ENCODE peak calls at places on chromosomes 16 and 17, in four cellular contexts. One of them, this sample, is unnamed.

GRCh38 chr16:81767987-81768592 is 11.0 kb upstream of the PLCG2 start:
- DNase-seq in HL-60: no peak
- DNase-seq in GM12878: no peak
- DNase-seq in K562: no peak
- DNase-seq in this sample: no peak

GRCh38 chr17:28706471-28707338 is 5.0 kb downstream of the PROCA1 start:
- DNase-seq in HL-60: no peak
- DNase-seq in GM12878: no peak
- DNase-seq in K562: peak; percentile 23
- DNase-seq in this sample: no peak

GRCh38 chr16:11053916-11054460 is 109.6 kb downstream of the CLEC16A start:
- DNase-seq in HL-60: no peak
- DNase-seq in K562: no peak
- DNase-seq in GM12878: no peak
- DNase-seq in this sample: no peak

GRCh38 chr16:15466886-15467781 is 32.7 kb downstream of the BMERB1 start:
- DNase-seq in HL-60: no peak
- DNase-seq in GM12878: no peak
- DNase-seq in K562: no peak
- DNase-seq in this sample: no peak

GRCh38 chr17:15319461-15319860 is 21.9 kb downstream of the TEKT3 start:
- DNase-seq in GM12878: no peak
- DNase-seq in K562: no peak
- DNase-seq in HL-60: no peak
- DNase-seq in this sample: no peak

GRCh38 chr17:75241143-75241430 is 20.3 kb downstream of the GGA3 start:
- DNase-seq in GM12878: no peak
- DNase-seq in HL-60: no peak
- DNase-seq in K562: no peak
- DNase-seq in this sample: no peak

GRCh38 chr16:11599579-11599978 is 12.9 kb upstream of the LITAF start:
- DNase-seq in GM12878: no peak
- DNase-seq in K562: no peak
- DNase-seq in HL-60: no peak
- DNase-seq in this sample: no peak

GRCh38 chr17:38425744-38426143 is 2.5 kb upstream of the ARHGAP23 start:
- DNase-seq in HL-60: no peak
- DNase-seq in K562: no peak
- DNase-seq in GM12878: no peak
- DNase-seq in this sample: no peak

GRCh38 chr16:48813485-48813884 is 203.5 kb upstream of the N4BP1 start:
- DNase-seq in K562: no peak
- DNase-seq in HL-60: no peak
- DNase-seq in GM12878: no peak
- DNase-seq in this sample: no peak

GRCh38 chr17:16448490-16448889 is 33.1 kb downstream of the TRPV2 start:
- DNase-seq in GM12878: no peak
- DNase-seq in HL-60: no peak
- DNase-seq in K562: no peak
- DNase-seq in this sample: no peak

GRCh38 chr16:19844945-19845641 is 39.6 kb downstream of the GPRC5B start:
- DNase-seq in GM12878: no peak
- DNase-seq in HL-60: no peak
- DNase-seq in K562: no peak
- DNase-seq in this sample: no peak

GRCh38 chr16:82259731-82260130 is 89.7 kb upstream of the MPHOSPH6 start:
- DNase-seq in GM12878: no peak
- DNase-seq in HL-60: no peak
- DNase-seq in K562: no peak
- DNase-seq in this sample: no peak

GRCh38 chr16:29319726-29320125 is 86.8 kb downstream of the NPIPB11 start:
- DNase-seq in HL-60: no peak
- DNase-seq in GM12878: no peak
- DNase-seq in K562: no peak
- DNase-seq in this sample: no peak

GRCh38 chr17:77425791-77426641 is 285.2 kb downstream of the SEC14L1 start:
- DNase-seq in K562: peak; percentile 88
- DNase-seq in GM12878: no peak
- DNase-seq in HL-60: no peak
- DNase-seq in this sample: no peak

GRCh38 chr16:10776280-10776679 is 32.6 kb downstream of the NUBP1 start:
- DNase-seq in HL-60: no peak
- DNase-seq in K562: no peak
- DNase-seq in GM12878: peak; percentile 78
- DNase-seq in this sample: no peak

GRCh38 chr17:10155334-10156081 is 42.9 kb downstream of the GAS7 start:
- DNase-seq in GM12878: no peak
- DNase-seq in HL-60: no peak
- DNase-seq in K562: no peak
- DNase-seq in this sample: no peak

GRCh38 chr16:25135239-25135878 is 23.8 kb downstream of the LCMT1 start:
- DNase-seq in K562: no peak
- DNase-seq in GM12878: no peak
- DNase-seq in HL-60: no peak
- DNase-seq in this sample: no peak

GRCh38 chr17:12789075-12789975 is at the start of gene ARHGAP44:
- DNase-seq in GM12878: no peak
- DNase-seq in HL-60: peak; percentile 12
- DNase-seq in K562: peak; percentile 38
- DNase-seq in this sample: peak; percentile 71

GRCh38 chr17:10631048-10631700 is 25.9 kb downstream of the MYH3 start:
- DNase-seq in GM12878: no peak
- DNase-seq in HL-60: no peak
- DNase-seq in K562: peak; percentile 59
- DNase-seq in this sample: peak; percentile 30

GRCh38 chr17:37490022-37490587 is 414 bp downstream of the DUSP14 start:
- DNase-seq in HL-60: peak; percentile 36
- DNase-seq in GM12878: no peak
- DNase-seq in K562: no peak
- DNase-seq in this sample: peak; percentile 52

GRCh38 chr16:19130852-19131808 is 17.4 kb downstream of the ITPRIPL2 start:
- DNase-seq in HL-60: peak; percentile 53
- DNase-seq in K562: no peak
- DNase-seq in GM12878: no peak
- DNase-seq in this sample: no peak

GRCh38 chr17:50359998-50360461 is 13.0 kb downstream of the MRPL27 start:
- DNase-seq in HL-60: no peak
- DNase-seq in GM12878: no peak
- DNase-seq in K562: no peak
- DNase-seq in this sample: no peak

GRCh38 chr16:66455970-66456369 is 28.9 kb downstream of the BEAN1 start:
- DNase-seq in GM12878: no peak
- DNase-seq in K562: no peak
- DNase-seq in HL-60: no peak
- DNase-seq in this sample: no peak

GRCh38 chr17:81831957-81832607 is 1.0 kb downstream of the MCRIP1 start:
- DNase-seq in GM12878: no peak
- DNase-seq in HL-60: peak; percentile 71
- DNase-seq in K562: no peak
- DNase-seq in this sample: no peak

GRCh38 chr17:59545942-59546341 is 19.5 kb upstream of the DHX40 start:
- DNase-seq in HL-60: no peak
- DNase-seq in K562: no peak
- DNase-seq in GM12878: no peak
- DNase-seq in this sample: no peak

GRCh38 chr16:54326266-54326662 is 39.7 kb upstream of the IRX3 start:
- DNase-seq in GM12878: no peak
- DNase-seq in K562: no peak
- DNase-seq in HL-60: no peak
- DNase-seq in this sample: no peak

GRCh38 chr16:16015849-16016248 is 66.4 kb downstream of the ABCC1 start:
- DNase-seq in GM12878: no peak
- DNase-seq in HL-60: no peak
- DNase-seq in K562: no peak
- DNase-seq in this sample: no peak

GRCh38 chr17:22193113-22193512 is 500.8 kb downstream of the KCNJ18 start:
- DNase-seq in GM12878: no peak
- DNase-seq in K562: no peak
- DNase-seq in HL-60: no peak
- DNase-seq in this sample: no peak

DNA sequence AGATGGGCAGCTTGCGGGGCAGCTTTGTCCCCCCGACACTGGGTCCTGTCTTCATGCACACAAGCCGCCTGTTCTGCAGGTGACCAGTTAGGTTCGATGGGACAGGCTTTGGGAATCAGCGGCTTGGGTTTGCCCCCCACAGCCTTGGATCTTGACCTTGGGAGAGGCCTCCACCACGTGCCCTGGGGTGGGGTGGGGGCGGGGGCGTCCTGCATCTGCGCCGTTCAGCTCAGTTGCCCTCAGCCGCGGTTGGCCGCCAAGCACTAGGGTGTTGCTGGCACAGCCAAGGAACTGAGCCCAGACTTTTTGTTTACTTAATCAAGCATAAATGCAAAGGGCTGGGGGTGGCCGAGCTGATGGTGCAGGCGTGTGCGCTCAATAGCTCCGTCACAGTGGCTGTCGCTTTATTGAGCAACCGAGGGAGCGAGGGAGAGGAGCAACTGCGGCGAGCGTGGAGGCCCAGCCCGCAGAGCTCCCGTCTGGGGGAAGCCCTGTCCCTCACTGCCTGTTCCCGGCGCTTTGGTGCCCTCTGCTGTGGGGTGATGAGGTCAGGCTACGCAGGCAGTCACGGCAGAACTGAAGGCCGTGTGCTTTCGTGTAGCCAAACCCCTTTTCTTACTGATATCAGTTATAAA is 33.9 kb downstream of the JPH3 start:
- DNase-seq in HL-60: peak; percentile 67
- DNase-seq in K562: peak; percentile 85
- DNase-seq in GM12878: no peak
- DNase-seq in this sample: peak; percentile 92
- TF ChIP-seq POLR2AphosphoS5 in HL-60: no peak
- TF ChIP-seq POLR2AphosphoS5 in K562: no peak
- TF ChIP-seq POLR2AphosphoS5 in GM12878: no peak
- TF ChIP-seq POLR2AphosphoS5 in this sample: no peak

GRCh38 chr17:79921411-79922160 is 82.3 kb upstream of the CBX4 start:
- DNase-seq in GM12878: peak; percentile 47
- DNase-seq in HL-60: no peak
- DNase-seq in K562: no peak
- DNase-seq in this sample: peak; percentile 64
- TF ChIP-seq SPI1 in GM12878: no peak
- TF ChIP-seq SPI1 in HL-60: no peak
- TF ChIP-seq SPI1 in K562: no peak
- TF ChIP-seq SPI1 in this sample: no peak

GRCh38 chr17:44221072-44221861 is 1.8 kb upstream of the UBTF start:
- DNase-seq in K562: peak; percentile 69
- DNase-seq in HL-60: no peak
- DNase-seq in GM12878: no peak
- DNase-seq in this sample: peak; percentile 66
- TF ChIP-seq POLR2AphosphoS5 in K562: no peak
- TF ChIP-seq POLR2AphosphoS5 in HL-60: peak; percentile 42
- TF ChIP-seq POLR2AphosphoS5 in GM12878: no peak
- TF ChIP-seq POLR2AphosphoS5 in this sample: peak; percentile 56

DNA sequence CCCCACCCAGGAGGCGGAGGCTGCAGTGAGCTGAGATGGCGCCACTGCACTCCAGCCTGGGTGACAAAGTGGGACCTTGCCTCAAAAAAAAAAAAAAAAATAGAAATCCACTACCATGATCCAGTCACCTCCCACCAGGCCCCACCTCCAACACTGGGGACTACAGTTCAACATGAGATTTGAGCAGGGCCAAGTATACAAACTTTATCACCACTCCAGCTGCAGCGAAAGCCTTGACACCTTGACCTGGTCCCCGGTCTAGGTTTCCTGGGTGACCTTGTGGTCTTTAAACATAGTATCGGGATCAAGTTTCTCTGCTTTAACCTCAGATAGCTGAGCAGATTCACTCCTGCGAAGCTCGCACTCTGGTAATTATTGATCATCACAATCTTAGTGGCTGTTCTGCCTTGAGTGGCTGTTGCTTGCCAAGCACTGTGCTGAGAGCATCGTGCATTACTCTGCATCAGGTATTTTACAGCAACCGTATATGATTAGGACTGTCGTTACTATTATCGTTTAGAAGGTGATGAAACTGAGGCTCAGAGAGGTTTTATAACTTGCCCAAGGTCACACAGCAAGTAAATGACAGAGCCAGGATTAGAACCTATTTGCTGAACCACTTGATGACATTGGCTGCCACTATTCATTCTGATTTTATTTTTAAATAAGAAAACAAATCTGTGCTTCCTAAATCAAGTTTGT is 50.3 kb upstream of the MEAK7 start:
- DNase-seq in GM12878: no peak
- DNase-seq in HL-60: no peak
- DNase-seq in K562: no peak
- DNase-seq in this sample: no peak
- TF ChIP-seq SPI1 in GM12878: no peak
- TF ChIP-seq SPI1 in HL-60: no peak
- TF ChIP-seq SPI1 in K562: no peak
- TF ChIP-seq SPI1 in this sample: no peak

GRCh38 chr16:86949116-86949515 is 368.1 kb downstream of the C16orf95 start:
- DNase-seq in GM12878: no peak
- DNase-seq in HL-60: no peak
- DNase-seq in K562: no peak
- DNase-seq in this sample: no peak
- TF ChIP-seq POLR2AphosphoS5 in GM12878: no peak
- TF ChIP-seq POLR2AphosphoS5 in HL-60: no peak
- TF ChIP-seq POLR2AphosphoS5 in K562: no peak
- TF ChIP-seq POLR2AphosphoS5 in this sample: no peak

DNA sequence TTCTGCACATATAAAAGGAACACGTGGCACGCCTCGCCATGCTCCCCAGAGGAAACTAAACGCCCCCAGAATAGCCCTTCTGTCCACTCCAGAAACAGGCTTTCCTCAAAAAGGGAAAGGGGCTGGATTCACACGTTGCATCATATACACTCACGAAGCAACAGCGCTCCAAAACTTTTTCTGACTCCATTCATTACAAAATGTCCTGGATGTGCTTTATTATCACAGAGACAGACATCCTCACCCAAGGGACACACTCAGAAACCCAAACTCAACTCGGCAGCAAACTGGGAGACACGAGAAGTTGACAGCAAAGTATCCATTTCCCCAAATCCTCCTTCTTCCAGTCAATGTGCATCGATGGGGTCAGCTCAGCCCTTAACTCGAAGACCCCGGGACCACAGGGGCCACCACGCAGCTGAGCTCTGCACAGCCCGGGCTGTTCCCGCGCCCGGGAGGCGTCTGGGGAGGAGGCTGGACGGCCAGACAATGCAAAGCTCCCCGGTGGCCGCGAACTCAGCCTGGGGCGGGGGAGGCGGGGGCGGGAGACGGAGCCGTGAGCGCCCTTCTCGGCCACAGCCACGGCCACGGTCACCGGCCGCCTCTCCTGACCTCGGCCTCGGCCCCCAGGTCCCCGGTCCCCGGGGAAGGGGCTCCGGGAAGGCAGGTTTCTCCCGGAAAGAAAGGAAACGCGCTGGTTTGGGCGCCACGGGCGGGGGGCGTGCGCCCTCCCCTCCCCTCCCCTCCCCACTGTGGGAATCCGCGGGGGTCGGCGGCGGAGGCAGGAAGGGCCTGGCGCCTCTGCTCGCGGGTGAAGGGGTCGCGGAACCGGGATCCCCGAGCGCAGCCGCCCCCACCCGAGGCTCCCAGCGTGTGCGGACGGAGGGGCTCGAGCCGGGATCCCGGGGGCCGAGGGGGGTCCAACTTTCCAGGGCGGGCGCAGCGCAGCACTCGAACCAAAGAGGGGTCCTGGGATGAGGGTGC is 1.2 kb downstream of the NXN start:
- DNase-seq in GM12878: no peak
- DNase-seq in K562: no peak
- DNase-seq in HL-60: no peak
- DNase-seq in this sample: no peak
- TF ChIP-seq SPI1 in GM12878: no peak
- TF ChIP-seq SPI1 in K562: no peak
- TF ChIP-seq SPI1 in HL-60: no peak
- TF ChIP-seq SPI1 in this sample: no peak

This sample was measured in GM12891.